ENCODE peak calls at places on chromosomes 7 and 10, in four cellular contexts. One of them, this sample, is unnamed.

GRCh38 chr10:85902046-85902445 is 464.5 kb downstream of the GRID1 start:
- DNase-seq in H1: no peak
- DNase-seq in HCT116: no peak
- DNase-seq in HepG2: no peak
- DNase-seq in this sample: no peak

GRCh38 chr7:82319674-82320118 is 123.9 kb downstream of the CACNA2D1 start:
- DNase-seq in HepG2: no peak
- DNase-seq in HCT116: no peak
- DNase-seq in H1: no peak
- DNase-seq in this sample: no peak

GRCh38 chr7:158431941-158432347 is 155.7 kb downstream of the PTPRN2 start:
- DNase-seq in HepG2: peak
- DNase-seq in H1: no peak
- DNase-seq in HCT116: peak
- DNase-seq in this sample: peak

GRCh38 chr10:43235070-43235900 is 31.6 kb downstream of the RASGEF1A start:
- DNase-seq in HepG2: no peak
- DNase-seq in H1: no peak
- DNase-seq in HCT116: no peak
- DNase-seq in this sample: no peak

GRCh38 chr7:6442114-6442513 is 5.6 kb downstream of the DAGLB start:
- DNase-seq in H1: no peak
- DNase-seq in HCT116: no peak
- DNase-seq in HepG2: no peak
- DNase-seq in this sample: no peak

GRCh38 chr10:47076949-47077348 is 165.7 kb downstream of the PTPN20 start:
- DNase-seq in H1: no peak
- DNase-seq in HCT116: no peak
- DNase-seq in HepG2: no peak
- DNase-seq in this sample: no peak

GRCh38 chr7:152435384-152436278 is at the start of gene KMT2C:
- DNase-seq in H1: no peak
- DNase-seq in HepG2: no peak
- DNase-seq in HCT116: no peak
- DNase-seq in this sample: peak

GRCh38 chr7:151926336-151926712 is 29.9 kb upstream of the GALNTL5 start:
- DNase-seq in HCT116: no peak
- DNase-seq in HepG2: no peak
- DNase-seq in H1: no peak
- DNase-seq in this sample: no peak

GRCh38 chr10:52319926-52320325 is 5.8 kb downstream of the DKK1 start:
- DNase-seq in H1: no peak
- DNase-seq in HCT116: no peak
- DNase-seq in HepG2: no peak
- DNase-seq in this sample: no peak

GRCh38 chr7:30491417-30491816 is 12.8 kb upstream of the NOD1 start:
- DNase-seq in HepG2: no peak
- DNase-seq in H1: no peak
- DNase-seq in HCT116: no peak
- DNase-seq in this sample: no peak

GRCh38 chr7:74012842-74013249 is 15.1 kb upstream of the ELN start:
- DNase-seq in H1: no peak
- DNase-seq in HCT116: no peak
- DNase-seq in HepG2: no peak
- DNase-seq in this sample: peak

GRCh38 chr7:44769381-44770209 is 20.9 kb downstream of the ZMIZ2 start:
- DNase-seq in H1: no peak
- DNase-seq in HCT116: no peak
- DNase-seq in HepG2: no peak
- DNase-seq in this sample: no peak

GRCh38 chr10:76547352-76547972 is 1090.1 kb downstream of the KCNMA1 start:
- DNase-seq in HepG2: peak
- DNase-seq in H1: peak
- DNase-seq in HCT116: peak
- DNase-seq in this sample: peak
- TF ChIP-seq FOSL1 in HepG2: no peak
- TF ChIP-seq FOSL1 in H1: no peak
- TF ChIP-seq FOSL1 in HCT116: no peak
- TF ChIP-seq FOSL1 in this sample: no peak

GRCh38 chr7:18292584-18292983 is 203.0 kb upstream of the HDAC9 start:
- DNase-seq in H1: no peak
- DNase-seq in HepG2: no peak
- DNase-seq in HCT116: no peak
- DNase-seq in this sample: no peak
- TF ChIP-seq FOSL1 in H1: no peak
- TF ChIP-seq FOSL1 in HepG2: no peak
- TF ChIP-seq FOSL1 in HCT116: no peak
- TF ChIP-seq FOSL1 in this sample: no peak

GRCh38 chr10:78857193-78857592 is 211.6 kb upstream of the ZMIZ1 start:
- DNase-seq in HepG2: no peak
- DNase-seq in H1: no peak
- DNase-seq in HCT116: no peak
- DNase-seq in this sample: no peak

GRCh38 chr10:78859266-78859665 is 209.5 kb upstream of the ZMIZ1 start:
- DNase-seq in HepG2: no peak
- DNase-seq in HCT116: no peak
- DNase-seq in H1: no peak
- DNase-seq in this sample: no peak

GRCh38 chr10:78853864-78854263 is 214.9 kb upstream of the ZMIZ1 start:
- DNase-seq in HCT116: no peak
- DNase-seq in HepG2: peak
- DNase-seq in H1: no peak
- DNase-seq in this sample: no peak

GRCh38 chr10:78859769-78860168 is 209.0 kb upstream of the ZMIZ1 start:
- DNase-seq in HepG2: no peak
- DNase-seq in HCT116: no peak
- DNase-seq in H1: no peak
- DNase-seq in this sample: no peak

DNA sequence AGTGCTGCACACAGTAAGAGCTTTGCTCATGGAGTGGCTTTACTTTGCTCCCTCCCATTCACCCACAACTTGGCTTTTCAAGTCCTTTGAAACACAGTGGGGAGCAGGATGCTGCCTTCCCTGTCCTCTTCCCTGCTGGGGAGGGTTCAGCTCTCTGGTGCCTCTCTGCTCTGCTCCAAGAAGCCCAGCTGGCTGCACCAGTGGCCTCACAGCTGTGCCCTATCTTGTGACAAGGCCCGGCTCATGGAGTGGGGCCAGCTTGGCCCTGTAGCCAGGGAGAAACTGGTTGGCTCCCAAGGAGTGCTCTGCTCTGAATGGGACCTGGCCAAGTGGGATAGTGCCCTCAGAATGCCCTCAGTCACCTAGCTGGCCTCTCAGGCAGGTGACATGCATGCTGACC is 212.3 kb upstream of the ZMIZ1 start:
- DNase-seq in HepG2: no peak
- DNase-seq in HCT116: no peak
- DNase-seq in H1: no peak
- DNase-seq in this sample: no peak
- TF ChIP-seq FOSL1 in HepG2: no peak
- TF ChIP-seq FOSL1 in HCT116: no peak
- TF ChIP-seq FOSL1 in H1: no peak
- TF ChIP-seq FOSL1 in this sample: no peak

GRCh38 chr7:24545215-24545614 is 28.0 kb upstream of the PALS2 start:
- DNase-seq in HepG2: no peak
- DNase-seq in H1: no peak
- DNase-seq in HCT116: no peak
- DNase-seq in this sample: no peak

GRCh38 chr7:24549961-24550360 is 23.3 kb upstream of the PALS2 start:
- DNase-seq in HCT116: no peak
- DNase-seq in H1: no peak
- DNase-seq in HepG2: no peak
- DNase-seq in this sample: no peak

DNA sequence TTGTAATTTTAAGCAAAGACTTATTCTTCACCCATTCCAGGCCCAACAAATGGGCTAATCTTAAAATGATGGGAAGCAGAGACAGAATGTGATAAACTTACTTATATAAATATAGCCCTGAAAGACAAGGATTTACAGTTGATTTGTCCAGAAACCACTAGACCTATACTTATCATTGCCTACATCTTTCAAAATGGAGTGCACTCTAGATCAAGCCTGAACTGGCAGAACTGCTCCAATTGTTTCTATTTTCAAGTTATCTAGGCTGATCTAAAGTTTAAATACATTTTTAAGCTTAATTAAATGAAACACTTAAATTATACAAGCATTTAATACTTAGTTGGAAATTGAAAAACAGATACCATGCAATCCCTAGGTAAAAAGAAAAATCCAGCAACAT is 24.9 kb upstream of the PALS2 start:
- DNase-seq in HepG2: no peak
- DNase-seq in H1: no peak
- DNase-seq in HCT116: no peak
- DNase-seq in this sample: no peak
- TF ChIP-seq FOSL1 in HepG2: no peak
- TF ChIP-seq FOSL1 in H1: no peak
- TF ChIP-seq FOSL1 in HCT116: no peak
- TF ChIP-seq FOSL1 in this sample: no peak

GRCh38 chr7:36151921-36152755 is 916 bp upstream of the EEPD1 start:
- DNase-seq in HepG2: no peak
- DNase-seq in HCT116: no peak
- DNase-seq in H1: no peak
- DNase-seq in this sample: no peak
- TF ChIP-seq FOSL1 in HepG2: no peak
- TF ChIP-seq FOSL1 in HCT116: no peak
- TF ChIP-seq FOSL1 in H1: no peak
- TF ChIP-seq FOSL1 in this sample: no peak

GRCh38 chr10:89079991-89080390 is 89.4 kb downstream of the FAS start:
- DNase-seq in H1: no peak
- DNase-seq in HepG2: no peak
- DNase-seq in HCT116: no peak
- DNase-seq in this sample: no peak
- TF ChIP-seq FOSL1 in H1: no peak
- TF ChIP-seq FOSL1 in HepG2: no peak
- TF ChIP-seq FOSL1 in HCT116: no peak
- TF ChIP-seq FOSL1 in this sample: no peak

GRCh38 chr7:103867874-103868273 is 121.6 kb downstream of the RELN start:
- DNase-seq in H1: no peak
- DNase-seq in HCT116: no peak
- DNase-seq in HepG2: no peak
- DNase-seq in this sample: no peak

GRCh38 chr7:103862302-103863035 is 127.0 kb downstream of the RELN start:
- DNase-seq in HCT116: no peak
- DNase-seq in H1: no peak
- DNase-seq in HepG2: no peak
- DNase-seq in this sample: no peak

GRCh38 chr7:103870664-103871063 is 118.8 kb downstream of the RELN start:
- DNase-seq in HCT116: no peak
- DNase-seq in H1: no peak
- DNase-seq in HepG2: no peak
- DNase-seq in this sample: no peak

GRCh38 chr7:103865442-103865841 is 124.0 kb downstream of the RELN start:
- DNase-seq in HepG2: no peak
- DNase-seq in HCT116: no peak
- DNase-seq in H1: no peak
- DNase-seq in this sample: no peak

DNA sequence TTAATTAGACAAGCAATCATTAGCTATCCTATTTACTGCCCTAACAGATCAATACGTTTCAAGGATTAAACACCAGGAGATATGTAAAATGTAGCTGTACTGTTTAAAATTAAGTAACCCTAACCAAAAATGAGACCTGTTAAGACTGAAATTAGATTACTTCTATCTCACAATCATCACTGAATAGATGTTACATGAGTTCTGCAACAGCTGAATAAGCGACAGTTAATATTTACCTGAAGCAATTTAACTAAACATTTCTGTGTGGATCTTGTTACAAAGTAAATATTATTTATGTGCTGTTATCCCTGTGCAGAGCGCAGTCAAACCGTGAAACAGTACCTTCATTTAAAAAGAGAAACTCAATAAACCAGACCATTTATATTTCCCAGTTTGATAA is 122.5 kb downstream of the RELN start:
- DNase-seq in HepG2: peak
- DNase-seq in H1: no peak
- DNase-seq in HCT116: no peak
- DNase-seq in this sample: no peak
- TF ChIP-seq FOSL1 in HepG2: no peak
- TF ChIP-seq FOSL1 in H1: no peak
- TF ChIP-seq FOSL1 in HCT116: no peak
- TF ChIP-seq FOSL1 in this sample: no peak

This sample was measured in K562.